ENCODE peak calls at places on chromosomes 5 and 9, in five cellular contexts. R is choroid plexus epithelial cell, V is A673, C is brain microvascular endothelial cell, D is HCT116. P is an unnamed sample.

GRCh38 chr5:153372433-153373167 is 117.9 kb upstream of the GRIA1 start:
- DNase-seq in V (no peak), R (no peak), D (no peak), C (no peak), P (no peak)

GRCh38 chr5:158170534-158170933 is 311.6 kb upstream of the CLINT1 start:
- DNase-seq in R (no peak), C (no peak), D (no peak), V (no peak), P (no peak)

GRCh38 chr5:8829322-8830029 is 716.4 kb downstream of the SEMA5A start:
- DNase-seq in V (no peak), C (peak; percentile 99), D (no peak), R (peak; percentile 99), P (peak; percentile 98)

GRCh38 chr5:17907094-17907493 is 272.8 kb downstream of the TAF11L14 start:
- DNase-seq in D (no peak), R (no peak), C (peak; percentile 36), V (no peak), P (no peak)

GRCh38 chr9:4061717-4062116 is 238.2 kb downstream of the GLIS3 start:
- DNase-seq in D (no peak), R (no peak), V (no peak), C (no peak), P (no peak)

GRCh38 chr5:8577792-8578191 is 708.8 kb downstream of the MTRR start:
- DNase-seq in V (no peak), C (no peak), D (no peak), R (peak; percentile 47), P (no peak)

GRCh38 chr9:76789850-76790249 is 25.6 kb downstream of the PCA3 start:
- DNase-seq in C (no peak), D (no peak), V (no peak), R (no peak), P (no peak)

GRCh38 chr5:8628521-8628920 is 759.6 kb downstream of the MTRR start:
- DNase-seq in C (no peak), V (no peak), R (no peak), D (no peak), P (no peak)

GRCh38 chr9:16769291-16769690 is 101.2 kb downstream of the BNC2 start:
- DNase-seq in R (no peak), V (no peak), D (no peak), C (no peak), P (no peak)

GRCh38 chr9:79134654-79135053 is 437.1 kb upstream of the TLE4 start:
- DNase-seq in V (peak; percentile 56), R (peak; percentile 37), D (peak; percentile 12), C (peak; percentile 5), P (no peak)

GRCh38 chr9:7439355-7439978 is 360.1 kb downstream of the DMAC1 start:
- DNase-seq in C (no peak), R (peak; percentile 3), V (peak; percentile 27), D (no peak), P (no peak)

GRCh38 chr5:83227611-83228010 is 150.3 kb downstream of the XRCC4 start:
- DNase-seq in R (peak; percentile 41), C (no peak), D (no peak), V (no peak), P (no peak)

GRCh38 chr5:132053483-132053882 is 7.0 kb upstream of the IL3 start:
- DNase-seq in D (no peak), C (no peak), V (no peak), R (no peak), P (no peak)

GRCh38 chr5:131180407-131180806 is 9.7 kb downstream of the LYRM7 start:
- DNase-seq in D (no peak), R (no peak), C (no peak), V (no peak), P (no peak)

GRCh38 chr5:40755093-40755406 is 711 bp downstream of the TTC33 start:
- DNase-seq in R (peak; percentile 94), C (peak; percentile 83), D (peak; percentile 59), V (peak; percentile 89), P (peak; percentile 50)

GRCh38 chr5:151060742-151061141 is 20.1 kb downstream of the TNIP1 start:
- DNase-seq in D (no peak), R (no peak), C (no peak), V (no peak), P (no peak)

GRCh38 chr5:172939045-172939444 is 20.2 kb upstream of the RPL26L1 start:
- DNase-seq in C (no peak), V (peak; percentile 37), R (peak; percentile 48), D (peak; percentile 26), P (no peak)

GRCh38 chr9:130292104-130292503 is 26.5 kb downstream of the HMCN2 start:
- DNase-seq in V (no peak), D (no peak), R (no peak), C (no peak), P (no peak)

GRCh38 chr5:83306572-83307241 is 164.8 kb upstream of the VCAN start:
- DNase-seq in R (peak; percentile 94), V (no peak), C (peak; percentile 89), D (peak; percentile 44), P (peak; percentile 38)

GRCh38 chr9:96015876-96016686 is 140.6 kb downstream of the ERCC6L2 start:
- DNase-seq in C (no peak), R (no peak), V (no peak), D (no peak), P (peak; percentile 33)

GRCh38 chr5:137192293-137192743 is 306.8 kb downstream of the SPOCK1 start:
- DNase-seq in D (no peak), R (no peak), V (no peak), C (no peak), P (no peak)

GRCh38 chr9:76463211-76463610 is 4.2 kb downstream of the GCNT1 start:
- DNase-seq in C (no peak), D (no peak), R (no peak), V (no peak), P (no peak)

GRCh38 chr5:34698754-34699153 is 42.6 kb downstream of the RAI14 start:
- DNase-seq in C (no peak), R (no peak), V (no peak), D (no peak), P (no peak)

GRCh38 chr5:61200582-61201155 is 38.4 kb upstream of the SMIM15 start:
- DNase-seq in D (no peak), V (peak; percentile 40), R (no peak), C (peak; percentile 66), P (no peak)

GRCh38 chr5:97427235-97427634 is 244.2 kb upstream of the RIOK2 start:
- DNase-seq in V (no peak), C (no peak), D (no peak), R (no peak), P (no peak)

GRCh38 chr5:97422678-97423077 is 239.6 kb upstream of the RIOK2 start:
- DNase-seq in D (no peak), C (no peak), R (no peak), V (no peak), P (no peak)

GRCh38 chr5:97420646-97421045 is 237.6 kb upstream of the RIOK2 start:
- DNase-seq in R (no peak), D (no peak), C (no peak), V (no peak), P (no peak)

GRCh38 chr5:97425511-97425910 is 242.5 kb upstream of the RIOK2 start:
- DNase-seq in D (no peak), C (peak; percentile 37), R (peak; percentile 43), V (peak; percentile 9), P (no peak)
- TF ChIP-seq CTCF in D (peak; percentile 39), C (peak; percentile 65), R (peak; percentile 70), V (peak; percentile 37), P (peak; percentile 44)

GRCh38 chr5:125012727-125013451 is 266.4 kb upstream of the ZNF608 start:
- DNase-seq in V (no peak), C (no peak), D (no peak), R (no peak), P (no peak)

GRCh38 chr5:125011014-125011413 is 264.6 kb upstream of the ZNF608 start:
- DNase-seq in C (no peak), R (no peak), V (no peak), D (no peak), P (no peak)

GRCh38 chr5:125006011-125006685 is 259.7 kb upstream of the ZNF608 start:
- DNase-seq in C (no peak), R (peak; percentile 3), D (no peak), V (peak; percentile 85), P (no peak)

GRCh38 chr5:125011982-125012381 is 265.5 kb upstream of the ZNF608 start:
- DNase-seq in C (no peak), D (no peak), V (no peak), R (no peak), P (no peak)

GRCh38 chr5:125011419-125011818 is 265.0 kb upstream of the ZNF608 start:
- DNase-seq in D (no peak), V (no peak), R (no peak), C (no peak), P (no peak)
- H3K4me3 ChIP-seq in D (no peak overlapping the region), V (no peak overlapping the region), R (no peak overlapping the region), C (no peak overlapping the region), P (no peak overlapping the region)

GRCh38 chr9:37669232-37669631 is 18.5 kb downstream of the FRMPD1 start:
- DNase-seq in C (no peak), D (no peak), V (no peak), R (no peak), P (no peak)

GRCh38 chr9:37663926-37664325 is 13.2 kb downstream of the FRMPD1 start:
- DNase-seq in C (no peak), R (no peak), V (no peak), D (no peak), P (no peak)

DNA sequence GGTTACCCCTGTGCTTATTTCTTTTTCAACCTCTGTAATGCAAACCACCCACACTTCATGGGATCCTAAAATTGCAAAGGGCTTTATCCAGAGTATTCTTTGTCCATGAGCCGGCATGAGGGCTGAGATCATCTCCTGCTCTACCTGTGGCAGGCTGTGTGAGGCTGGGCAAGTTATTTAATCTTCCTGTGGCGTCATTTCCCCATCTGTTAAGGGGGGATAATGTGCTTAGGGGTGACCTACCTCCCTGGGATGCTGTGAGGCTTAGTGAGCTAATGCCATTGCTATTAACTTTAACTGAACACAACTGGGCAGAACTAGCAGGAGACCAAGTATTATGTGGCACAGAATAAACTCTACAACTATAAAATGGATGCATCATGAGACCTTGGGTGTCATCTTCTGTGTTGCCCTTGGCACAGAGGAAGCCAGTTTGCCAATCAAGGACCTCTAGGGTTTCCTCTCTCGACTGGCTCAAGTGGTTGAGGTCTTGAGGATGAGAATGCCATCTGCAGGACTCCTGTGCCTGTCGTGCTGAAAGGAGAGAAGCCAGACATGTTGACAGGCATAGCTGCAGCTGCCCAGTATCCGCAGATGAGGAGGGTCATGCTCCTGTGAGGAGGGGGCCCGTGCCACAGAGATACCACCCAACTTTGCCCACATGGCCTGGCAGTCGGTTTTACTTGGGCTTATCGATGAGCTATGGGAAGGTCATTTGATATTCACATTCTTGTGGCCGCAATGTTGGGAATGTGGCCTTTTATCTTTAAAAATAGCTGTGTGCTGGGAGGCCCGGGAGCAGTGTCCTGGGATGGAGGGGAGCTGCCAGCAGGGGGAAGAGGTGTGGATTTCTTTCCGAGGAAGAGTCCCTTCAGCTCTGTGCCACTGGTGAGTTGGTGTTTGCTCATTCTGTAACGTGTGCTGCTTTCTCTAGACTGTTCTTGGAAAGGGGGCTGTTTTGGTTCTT is 17.2 kb downstream of the FRMPD1 start:
- DNase-seq in R (no peak), C (no peak), D (no peak), V (no peak), P (no peak)
- TF ChIP-seq CTCF in R (no peak), C (peak; percentile 49), D (peak; percentile 30), V (peak; percentile 24), P (no peak)

DNA sequence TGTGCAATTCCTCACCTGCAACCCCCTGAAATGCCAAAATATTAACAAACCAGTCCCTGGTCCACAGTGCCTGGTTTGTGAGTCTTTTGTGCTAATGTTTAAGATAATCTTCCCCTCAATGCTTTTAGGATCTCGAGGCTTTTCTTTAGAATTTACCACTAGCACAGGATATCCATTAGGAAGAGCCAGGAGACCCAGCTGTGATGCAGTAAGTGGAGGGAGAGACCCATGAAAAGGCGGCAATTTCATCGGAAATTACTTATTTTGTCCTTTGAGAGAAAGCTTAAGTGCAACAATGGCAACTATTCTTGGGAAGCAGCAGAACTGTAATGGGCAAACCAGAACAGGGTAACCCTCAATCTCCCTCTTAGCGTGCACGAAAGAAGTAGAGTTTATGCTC is 36.7 kb downstream of the PWWP2A start:
- DNase-seq in D (no peak), C (no peak), R (no peak), V (no peak), P (no peak)
- H3K4me3 ChIP-seq in D (no peak overlapping the region), C (no peak overlapping the region), R (no peak overlapping the region), V (no peak overlapping the region), P (no peak overlapping the region)

P was measured in epithelial cell of proximal tubule.